ENCODE peak calls at places on chromosomes 5 and 9, in six cellular contexts. M, Q, D, L, C and Z are unnamed samples. For H3K36me3, the result is how much of the 10 kb centered on the place peaks cover.

GRCh38 chr5:34898258-34898895 is 16.9 kb downstream of the RAD1 start:
- DNase-seq in M (peak), Q (peak), D (peak), L (peak), C (peak), Z (peak)

GRCh38 chr5:82820958-82821880 is 256.0 kb downstream of the TMEM167A start:
- DNase-seq in M (no peak), Q (no peak), D (no peak), L (no peak), C (no peak), Z (peak)

GRCh38 chr5:74056789-74057164 is 430.8 kb downstream of the ARHGEF28 start:
- DNase-seq in M (no peak), Q (no peak), D (peak), L (peak), C (no peak), Z (no peak)

GRCh38 chr5:116566251-116566650 is 8.4 kb downstream of the SEMA6A start:
- DNase-seq in M (no peak), Q (no peak), D (no peak), L (no peak), C (no peak), Z (no peak)

GRCh38 chr5:156208271-156208670 is 118.7 kb upstream of the SGCD start:
- DNase-seq in M (no peak), Q (no peak), D (peak), L (peak), C (no peak), Z (no peak)

GRCh38 chr9:136568288-136569081 is 22.6 kb upstream of the NOTCH1 start:
- DNase-seq in M (no peak), Q (no peak), D (no peak), L (no peak), C (no peak), Z (no peak)

GRCh38 chr5:159735749-159736660 is 180.3 kb upstream of the ADRA1B start:
- DNase-seq in M (no peak), Q (no peak), D (peak), L (no peak), C (no peak), Z (no peak)

GRCh38 chr5:58999804-59000595 is 417.1 kb downstream of the RAB3C start:
- DNase-seq in M (no peak), Q (peak), D (no peak), L (no peak), C (no peak), Z (no peak)

GRCh38 chr9:135851748-135852147 is 55.6 kb downstream of the CAMSAP1 start:
- DNase-seq in M (no peak), Q (no peak), D (no peak), L (no peak), C (no peak), Z (no peak)

GRCh38 chr5:122154910-122155309 is 25.6 kb downstream of the ZNF474 start:
- DNase-seq in M (no peak), Q (peak), D (peak), L (peak), C (no peak), Z (no peak)

GRCh38 chr5:172768573-172769323 is 2.2 kb downstream of the DUSP1 start:
- DNase-seq in M (peak), Q (no peak), D (peak), L (peak), C (no peak), Z (no peak)

GRCh38 chr9:92186631-92187030 is 71.4 kb upstream of the SPTLC1 start:
- DNase-seq in M (no peak), Q (no peak), D (no peak), L (no peak), C (no peak), Z (no peak)

GRCh38 chr9:87594662-87595061 is 97.0 kb downstream of the DAPK1 start:
- DNase-seq in M (no peak), Q (no peak), D (no peak), L (no peak), C (no peak), Z (no peak)

GRCh38 chr9:113901196-113901818 is 25.2 kb downstream of the ZNF618 start:
- DNase-seq in M (no peak), Q (no peak), D (no peak), L (no peak), C (no peak), Z (no peak)

GRCh38 chr5:122154491-122154890 is 25.1 kb downstream of the ZNF474 start:
- DNase-seq in M (no peak), Q (no peak), D (peak), L (peak), C (no peak), Z (no peak)

GRCh38 chr5:137096149-137097103 is 402.7 kb downstream of the SPOCK1 start:
- DNase-seq in M (no peak), Q (no peak), D (peak), L (peak), C (no peak), Z (no peak)

GRCh38 chr9:38620483-38621433 is at the start of gene ANKRD18A:
- DNase-seq in M (peak), Q (no peak), D (peak), L (peak), C (no peak), Z (peak)
- H3K4me3 ChIP-seq in M (peak), Q (no peak), D (peak), L (peak), C (peak), Z (peak)

DNA sequence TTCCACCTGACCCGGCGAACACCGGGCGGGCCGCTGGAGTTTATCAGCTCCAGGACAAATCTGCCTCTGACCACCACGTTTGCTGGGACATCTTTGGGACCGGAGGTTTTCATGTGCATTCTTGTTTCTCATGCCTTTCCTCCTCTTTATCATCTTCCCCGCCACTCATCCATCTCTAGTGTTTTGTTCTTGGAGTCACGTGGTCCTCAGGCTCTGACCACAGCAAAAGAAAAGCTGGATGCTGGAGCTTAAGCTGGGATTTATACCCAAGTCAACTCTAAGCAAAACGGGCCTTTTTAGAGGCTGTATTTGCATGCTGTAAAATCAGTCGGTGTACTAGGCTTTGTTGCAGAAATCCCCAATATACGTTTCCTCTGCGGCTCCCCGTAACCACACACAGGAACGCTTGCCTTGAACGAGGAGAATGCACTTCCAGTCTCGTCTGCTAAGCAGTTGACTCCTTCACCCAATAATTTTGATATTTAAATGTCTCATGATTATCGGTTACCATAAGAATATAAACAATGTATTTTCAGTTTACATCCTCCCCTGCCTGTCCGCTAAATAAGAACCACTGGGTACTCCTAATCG is 642 bp upstream of the NDUFS6 start:
- DNase-seq in M (peak), Q (no peak), D (no peak), L (no peak), C (peak), Z (no peak)
- H3K36me3 ChIP-seq in M (under half), Q (half or more), D (under half), L (under half), C (under half), Z (under half)

DNA sequence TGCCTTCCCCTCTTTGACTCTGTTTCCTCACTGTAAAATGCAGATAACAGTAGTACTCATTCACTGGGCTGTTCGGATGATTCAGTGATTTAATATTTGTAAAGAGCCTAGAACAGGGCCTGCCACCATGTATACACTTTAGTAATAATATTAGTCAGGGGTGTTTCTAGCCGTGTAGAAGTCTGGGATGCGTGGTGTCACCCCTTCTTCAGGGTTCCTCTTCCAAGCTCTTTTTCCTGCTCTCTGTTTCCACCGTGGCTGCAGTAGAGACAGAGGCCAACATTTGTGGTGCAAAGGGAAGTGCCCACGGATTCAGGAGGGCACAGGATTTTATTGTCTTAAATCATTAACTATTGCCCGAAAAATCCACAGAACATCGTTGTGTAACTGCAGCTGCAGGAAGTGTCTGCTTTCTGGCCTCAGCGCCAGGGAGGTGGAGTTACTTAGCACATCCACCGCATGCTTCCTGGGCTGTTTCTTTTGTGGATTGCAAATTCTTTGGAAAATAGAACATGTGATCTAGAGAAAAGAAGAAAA is 61.7 kb downstream of the TRIO start:
- DNase-seq in M (no peak), Q (no peak), D (peak), L (peak), C (peak), Z (no peak)
- H3K4me3 ChIP-seq in M (no peak), Q (no peak), D (peak), L (no peak), C (no peak), Z (peak)

GRCh38 chr5:14385022-14385421 is 196.6 kb upstream of the OTULINL start:
- DNase-seq in M (no peak), Q (no peak), D (no peak), L (no peak), C (no peak), Z (no peak)
- H3K36me3 ChIP-seq in M (under half), Q (under half), D (half or more), L (half or more), C (under half), Z (under half)

DNA sequence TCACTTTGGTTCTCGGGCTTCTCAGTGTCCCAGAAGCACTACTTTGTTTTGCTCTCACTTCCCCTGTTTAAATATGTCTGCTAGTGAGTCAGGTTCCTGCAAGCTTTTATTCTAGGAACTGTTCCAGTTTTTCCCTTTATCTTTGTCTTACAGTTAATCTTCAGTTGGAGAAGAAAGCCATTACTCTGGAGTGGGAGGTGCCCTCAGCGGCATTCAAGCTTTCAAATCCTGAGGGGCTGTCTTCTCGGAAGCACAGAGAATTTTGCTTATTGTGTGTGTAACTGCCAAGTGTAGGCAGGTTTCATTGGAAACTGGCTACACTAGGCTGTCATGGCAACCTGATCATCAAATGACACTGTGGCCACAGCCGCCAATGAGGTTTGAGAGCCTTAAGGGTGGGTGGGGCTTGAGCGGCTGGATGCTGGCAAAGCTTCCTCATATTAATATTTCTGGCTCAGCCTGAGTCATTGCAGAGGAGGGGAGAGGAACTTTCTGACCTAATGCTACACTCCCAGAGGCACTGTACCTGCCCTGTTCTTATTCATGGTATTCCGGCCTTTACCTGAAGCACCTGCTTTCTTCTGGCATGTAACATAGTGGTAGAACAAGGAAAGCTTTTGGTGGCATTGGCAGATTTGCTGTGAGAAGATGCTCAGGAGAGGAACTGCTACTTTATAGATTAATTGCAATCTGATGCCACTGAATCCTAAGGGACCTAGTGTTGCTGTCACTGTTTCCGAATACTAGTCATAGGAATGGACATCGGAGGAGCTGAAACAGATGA is 26.3 kb downstream of the SLC25A25 start:
- DNase-seq in M (peak), Q (peak), D (peak), L (peak), C (peak), Z (no peak)
- H3K4me3 ChIP-seq in M (no peak), Q (peak), D (peak), L (peak), C (no peak), Z (no peak)

DNA sequence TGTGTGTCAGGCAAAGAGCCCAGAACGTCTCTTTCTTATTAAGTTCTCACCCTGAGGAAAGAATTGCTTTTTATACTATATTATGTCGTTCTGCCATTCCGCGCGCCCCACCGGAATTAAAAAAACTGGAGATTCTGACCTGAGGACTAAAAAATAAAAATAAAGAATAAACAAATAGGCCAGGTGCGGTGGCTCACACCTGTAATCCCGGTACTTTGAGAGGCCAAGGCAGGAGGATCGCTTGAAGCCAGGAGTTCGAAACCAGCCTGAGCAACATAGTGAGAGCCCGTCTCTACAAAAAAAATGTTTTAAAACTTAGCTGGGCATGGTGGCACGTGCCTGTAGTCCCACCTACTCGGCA is 677 bp upstream of the DYNC2I2 start:
- DNase-seq in M (no peak), Q (no peak), D (no peak), L (no peak), C (peak), Z (no peak)
- H3K36me3 ChIP-seq in M (under half), Q (under half), D (under half), L (under half), C (under half), Z (under half)

DNA sequence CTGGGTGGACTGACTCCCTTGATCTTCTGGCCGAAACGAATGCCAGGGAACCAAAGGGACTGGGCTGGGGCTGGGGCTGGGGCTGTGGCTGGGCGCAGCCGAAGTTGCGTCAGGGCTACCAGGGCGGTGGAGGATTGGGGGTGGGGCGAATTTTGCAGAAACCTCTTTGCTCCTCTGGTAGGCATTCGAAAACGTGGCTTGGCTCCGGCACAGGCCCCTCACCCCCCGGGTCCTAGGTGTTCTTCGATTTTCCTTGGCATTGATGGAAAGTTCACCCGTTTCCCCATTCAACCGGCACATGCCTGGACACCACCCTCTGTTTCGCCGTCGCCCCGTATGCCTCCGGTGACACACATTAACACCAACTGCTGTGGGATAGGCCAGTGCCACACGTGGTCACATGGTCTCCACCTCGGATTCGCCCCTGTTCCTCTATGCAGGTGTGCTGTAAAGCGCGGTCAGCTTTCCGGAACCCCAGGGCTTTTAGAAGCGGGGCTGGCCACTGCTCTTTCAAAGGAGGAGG is 477.1 kb downstream of the SPATA31A7 start:
- DNase-seq in M (no peak), Q (no peak), D (no peak), L (no peak), C (peak), Z (no peak)
- H3K4me3 ChIP-seq in M (no peak), Q (no peak), D (no peak), L (no peak), C (no peak), Z (no peak)

GRCh38 chr5:112998296-112998695 is 21.7 kb downstream of the DCP2 start:
- DNase-seq in M (no peak), Q (no peak), D (no peak), L (no peak), C (no peak), Z (no peak)

GRCh38 chr5:112995764-112996618 is 19.4 kb downstream of the DCP2 start:
- DNase-seq in M (peak), Q (peak), D (peak), L (peak), C (peak), Z (no peak)

GRCh38 chr5:113000466-113000865 is 23.9 kb downstream of the DCP2 start:
- DNase-seq in M (no peak), Q (no peak), D (no peak), L (peak), C (no peak), Z (no peak)

GRCh38 chr5:113002423-113002822 is 25.8 kb downstream of the DCP2 start:
- DNase-seq in M (no peak), Q (no peak), D (no peak), L (no peak), C (no peak), Z (no peak)

DNA sequence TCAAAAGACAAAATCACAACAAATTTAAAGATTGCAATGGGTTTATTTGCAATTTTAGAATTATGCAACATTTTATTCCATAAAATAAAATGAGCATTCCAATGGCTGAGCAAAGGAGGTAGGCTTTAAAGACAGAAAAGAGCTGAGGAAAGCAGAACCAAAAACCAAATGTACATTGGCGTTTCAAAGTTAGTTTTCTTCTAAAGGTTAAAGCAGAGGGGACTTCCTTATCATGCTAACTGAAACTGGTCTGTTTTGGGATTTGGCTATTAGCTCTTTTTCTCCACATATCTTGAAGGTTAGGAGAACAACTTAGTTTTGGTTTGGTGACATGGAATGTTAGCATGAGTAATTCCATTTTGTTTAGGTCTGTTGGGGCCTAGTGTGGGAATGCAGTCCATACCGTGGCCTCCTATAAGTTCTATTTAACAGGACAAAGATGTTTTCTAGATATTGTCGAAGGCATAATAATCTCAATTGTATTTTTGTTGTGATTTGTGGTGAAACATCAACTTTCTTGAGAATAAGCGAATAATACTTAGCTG is 20.3 kb downstream of the DCP2 start:
- DNase-seq in M (no peak), Q (no peak), D (no peak), L (peak), C (no peak), Z (no peak)
- H3K36me3 ChIP-seq in M (under half), Q (half or more), D (under half), L (under half), C (under half), Z (under half)

DNA sequence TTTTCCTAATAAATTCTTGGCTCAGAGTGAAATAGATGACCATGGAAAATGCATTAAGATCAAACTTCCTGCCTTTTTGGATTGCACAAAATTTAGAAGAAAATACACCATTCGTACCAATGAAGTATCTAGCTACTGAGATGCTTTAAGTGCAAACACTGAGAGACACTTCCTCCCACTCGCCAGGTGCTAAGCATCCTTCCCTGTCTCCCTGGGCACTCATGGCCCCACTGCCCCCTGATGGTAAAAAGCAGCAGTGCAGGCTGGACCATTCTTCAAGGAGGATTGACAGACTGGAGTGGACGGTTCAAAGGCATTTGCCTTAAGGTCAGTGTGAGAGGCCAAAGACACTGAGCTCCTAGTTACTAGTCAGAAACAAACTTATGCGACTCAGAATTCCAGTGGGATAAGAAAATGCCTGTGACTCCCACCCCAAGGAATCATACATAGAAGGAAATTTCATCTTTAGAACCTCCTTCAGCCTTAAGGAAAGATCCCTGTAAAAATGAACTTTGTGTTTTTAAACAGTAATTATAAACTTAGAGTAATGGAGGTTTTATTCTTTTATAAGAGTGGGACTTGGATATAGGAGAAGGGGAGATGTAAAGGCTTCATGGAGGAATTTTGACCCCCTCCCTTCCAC is 86.0 kb upstream of the SLC30A5 start:
- DNase-seq in M (peak), Q (peak), D (peak), L (peak), C (peak), Z (peak)
- H3K4me3 ChIP-seq in M (no peak), Q (no peak), D (no peak), L (no peak), C (no peak), Z (no peak)